ENCODE peak calls at places on chromosomes 12 and 14, in four cellular contexts. I, R, C and O are unnamed samples.

GRCh38 chr12:52206309-52207040 is 14.7 kb upstream of the KRT80 start:
- DNase-seq in C (no peak), R (no peak), I (no peak), O (no peak)

GRCh38 chr14:73244541-73244940 is 7.2 kb downstream of the PAPLN start:
- DNase-seq in C (no peak), I (no peak), R (no peak), O (no peak)

GRCh38 chr12:55702861-55703260 is 4.8 kb downstream of the ITGA7 start:
- DNase-seq in I (no peak), R (no peak), C (no peak), O (no peak)

GRCh38 chr12:23482571-23482970 is 466.9 kb downstream of the SOX5 start:
- DNase-seq in C (no peak), I (no peak), R (no peak), O (no peak)

GRCh38 chr14:61608245-61609142 is 86.8 kb upstream of the HIF1A start:
- DNase-seq in I (no peak), C (no peak), R (no peak), O (peak; percentile 71)

GRCh38 chr14:72024043-72024407 is 91.8 kb downstream of the RGS6 start:
- DNase-seq in I (peak; percentile 27), R (peak; percentile 58), C (peak; percentile 40), O (peak; percentile 24)

GRCh38 chr14:56342419-56342901 is 224.2 kb downstream of the PELI2 start:
- DNase-seq in C (no peak), I (no peak), R (no peak), O (no peak)

GRCh38 chr14:61551419-61551818 is 143.9 kb upstream of the HIF1A start:
- DNase-seq in R (no peak), I (no peak), C (no peak), O (no peak)

GRCh38 chr14:64563696-64564095 is 13.9 kb downstream of the PPP1R36 start:
- DNase-seq in C (no peak), R (no peak), I (no peak), O (no peak)

GRCh38 chr12:54300732-54301427 is at the start of gene NFE2:
- DNase-seq in I (peak; percentile 66), C (peak; percentile 59), R (peak; percentile 97), O (peak; percentile 58)

GRCh38 chr12:120739031-120739762 is 13.6 kb downstream of the ACADS start:
- DNase-seq in C (no peak), I (no peak), R (peak; percentile 60), O (no peak)

GRCh38 chr12:120736404-120737331 is 11.0 kb downstream of the ACADS start:
- DNase-seq in R (no peak), I (no peak), C (no peak), O (no peak)

GRCh38 chr12:120739821-120740613 is 14.4 kb downstream of the ACADS start:
- DNase-seq in R (no peak), C (no peak), I (no peak), O (no peak)

GRCh38 chr12:120738252-120739030 is 12.8 kb downstream of the ACADS start:
- DNase-seq in I (no peak), R (no peak), C (no peak), O (no peak)

DNA sequence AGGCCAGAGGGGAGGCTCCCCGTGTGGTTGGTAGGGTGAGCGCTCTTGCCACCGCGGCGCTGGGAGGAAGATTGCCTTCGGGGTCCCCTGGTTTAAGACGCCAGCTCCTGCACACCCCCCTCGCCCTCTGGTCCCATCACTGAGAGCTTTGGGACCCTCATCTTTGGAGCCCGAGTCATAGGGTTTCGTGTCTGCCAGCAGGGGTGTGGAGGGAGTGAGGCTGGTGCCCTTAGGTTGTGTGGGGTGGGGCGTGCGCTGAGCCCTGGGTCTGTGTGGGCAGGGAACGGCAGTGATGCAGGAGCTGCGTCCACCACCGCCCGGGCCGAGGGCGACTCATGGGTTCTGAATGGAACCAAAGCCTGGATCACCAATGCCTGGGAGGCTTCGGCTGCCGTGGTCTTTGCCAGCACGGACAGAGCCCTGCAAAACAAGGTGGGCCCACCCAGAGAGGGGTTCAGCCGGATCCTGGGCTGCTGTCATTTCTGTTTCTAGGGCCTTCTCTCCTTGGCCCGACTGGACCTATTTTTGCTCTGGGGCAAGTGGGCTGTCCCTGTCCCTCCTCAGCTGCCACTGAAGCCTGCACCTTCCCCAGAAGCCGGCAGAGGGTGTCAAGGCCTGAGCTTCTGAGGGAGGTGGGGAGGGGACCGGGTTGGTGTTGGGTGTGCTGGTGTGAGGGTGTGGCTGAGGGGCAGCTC is 12.1 kb downstream of the ACADS start:
- DNase-seq in I (no peak), C (no peak), R (no peak), O (no peak)
- TF ChIP-seq CTCF in I (no peak), C (no peak), R (no peak), O (peak; percentile 34)

GRCh38 chr12:124734224-124734788 is 129.4 kb downstream of the SCARB1 start:
- DNase-seq in C (no peak), R (peak; percentile 97), I (no peak), O (peak; percentile 91)

GRCh38 chr12:124738636-124739467 is 124.8 kb downstream of the SCARB1 start:
- DNase-seq in R (no peak), I (peak; percentile 73), C (no peak), O (peak; percentile 92)

GRCh38 chr12:124737772-124738635 is 125.7 kb downstream of the SCARB1 start:
- DNase-seq in C (no peak), R (no peak), I (no peak), O (no peak)

GRCh38 chr12:124736115-124737039 is 127.3 kb downstream of the SCARB1 start:
- DNase-seq in R (peak; percentile 57), C (no peak), I (no peak), O (no peak)

GRCh38 chr12:124737040-124737419 is 126.6 kb downstream of the SCARB1 start:
- DNase-seq in C (no peak), I (no peak), R (no peak), O (no peak)
- TF ChIP-seq POLR2A in C (no peak), I (no peak), R (no peak), O (no peak)

GRCh38 chr14:50260072-50260471 is 28.7 kb upstream of the SOS2 start:
- DNase-seq in I (no peak), C (no peak), R (no peak), O (no peak)

GRCh38 chr14:50263321-50263720 is 31.9 kb upstream of the SOS2 start:
- DNase-seq in R (no peak), I (no peak), C (no peak), O (no peak)

GRCh38 chr14:50262865-50263264 is 31.5 kb upstream of the SOS2 start:
- DNase-seq in R (no peak), C (no peak), I (no peak), O (no peak)

GRCh38 chr14:50257728-50258127 is 26.4 kb upstream of the SOS2 start:
- DNase-seq in I (no peak), C (no peak), R (no peak), O (no peak)

DNA sequence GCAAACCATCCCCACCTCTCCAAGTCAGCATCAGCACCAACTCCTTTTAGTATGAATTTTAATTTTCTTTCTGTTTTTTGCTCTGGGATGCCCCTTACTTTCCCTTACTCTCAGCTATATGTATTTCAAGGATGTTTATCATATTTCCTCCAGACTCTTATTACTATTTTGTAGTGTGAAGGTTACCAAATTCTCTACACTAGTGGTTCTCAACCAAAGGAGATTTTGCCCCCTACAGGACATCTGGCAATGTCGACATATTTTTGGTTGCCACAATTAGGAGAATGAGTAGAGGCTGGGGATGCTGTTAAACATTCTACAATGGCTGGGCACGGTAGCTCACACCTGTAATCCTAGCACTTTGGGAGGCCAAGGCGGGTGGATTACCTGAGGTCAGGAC is 29.1 kb upstream of the SOS2 start:
- DNase-seq in R (peak; percentile 61), I (no peak), C (no peak), O (peak; percentile 23)
- TF ChIP-seq CTCF in R (peak; percentile 50), I (no peak), C (no peak), O (peak; percentile 61)

GRCh38 chr12:64392221-64392620 is 1.7 kb upstream of the C12orf56 start:
- DNase-seq in I (no peak), C (no peak), R (peak; percentile 59), O (no peak)

GRCh38 chr12:64387201-64387816 is 3.2 kb downstream of the C12orf56 start:
- DNase-seq in C (no peak), R (no peak), I (no peak), O (no peak)

GRCh38 chr12:64389154-64389553 is 1.4 kb downstream of the C12orf56 start:
- DNase-seq in C (no peak), I (no peak), R (no peak), O (no peak)

GRCh38 chr12:64385468-64385867 is 5.1 kb downstream of the C12orf56 start:
- DNase-seq in I (no peak), R (no peak), C (no peak), O (no peak)

DNA sequence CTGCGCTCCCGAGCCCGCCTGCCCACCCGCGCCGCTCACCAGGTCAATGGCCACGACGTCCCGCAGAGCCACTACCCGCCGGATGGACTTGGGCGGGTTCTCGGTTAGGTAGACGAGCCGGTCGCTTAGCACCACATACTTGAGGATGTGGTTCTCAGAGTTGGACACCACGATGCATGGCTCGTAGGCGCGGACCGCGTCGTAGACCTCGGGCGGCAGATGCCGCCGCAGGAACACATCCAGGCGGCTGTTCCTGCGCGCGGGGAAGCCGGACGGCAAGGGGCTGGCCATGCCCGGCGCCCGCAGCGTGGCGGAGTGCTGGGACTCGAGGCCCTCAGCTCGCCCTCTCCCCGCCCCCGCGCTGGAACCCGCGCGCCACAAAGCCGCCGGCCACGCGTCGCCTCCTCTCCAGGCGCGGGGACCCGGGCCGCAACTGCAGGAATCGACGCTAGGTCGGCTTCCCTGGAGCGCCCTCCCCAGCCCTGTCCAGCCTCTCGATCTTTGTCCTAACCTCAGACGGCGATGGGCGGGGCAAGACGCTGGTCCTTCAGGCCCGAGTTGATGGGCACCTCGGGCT is at the start of gene C12orf56:
- DNase-seq in R (no peak), I (no peak), C (no peak), O (no peak)
- TF ChIP-seq POLR2A in R (no peak), I (no peak), C (no peak), O (no peak)

DNA sequence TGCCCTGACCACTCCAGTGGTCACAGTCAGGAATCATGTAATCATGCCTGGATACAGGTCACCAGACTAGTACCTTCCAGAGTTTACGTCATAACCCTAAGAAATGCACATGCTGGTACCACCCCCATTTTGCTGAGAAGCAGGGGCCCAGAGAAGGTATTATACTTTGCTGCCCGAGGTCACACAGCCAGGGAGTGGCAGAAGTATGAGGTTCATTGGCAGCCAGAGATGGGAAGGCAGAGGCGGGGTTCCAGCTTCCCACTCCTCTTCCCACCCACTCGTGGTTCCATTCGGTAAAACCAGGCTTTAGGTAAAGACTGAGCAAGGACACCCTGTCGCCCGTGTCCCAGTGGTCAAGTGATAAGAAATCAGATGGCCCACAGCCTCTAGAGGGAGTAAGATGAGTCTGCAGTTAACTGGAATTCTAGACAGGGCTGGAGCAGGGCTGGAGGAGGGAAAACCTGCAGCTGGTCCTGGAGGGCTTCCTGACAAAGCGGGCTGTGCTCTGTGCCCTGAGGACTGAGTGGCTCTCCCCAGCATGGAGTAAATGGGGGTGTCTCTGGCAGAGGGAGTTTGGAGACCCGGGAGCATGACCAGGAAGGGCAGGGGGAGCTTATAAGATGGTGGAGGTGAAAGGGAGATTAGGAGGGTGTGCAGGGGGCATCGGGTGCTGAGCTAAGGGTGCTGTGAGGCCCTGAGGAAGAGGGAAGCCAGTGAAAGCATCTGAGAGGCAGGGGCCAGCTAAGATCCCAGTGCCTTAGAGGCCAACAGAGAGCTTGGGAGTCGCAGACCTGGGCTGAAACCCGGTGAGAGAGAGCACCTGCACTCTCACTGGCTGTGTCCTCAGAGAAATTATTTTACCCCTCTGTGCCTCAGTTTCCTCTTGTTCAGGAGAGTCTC is 5.7 kb downstream of the FAM222A start:
- DNase-seq in I (no peak), C (no peak), R (no peak), O (peak; percentile 66)
- TF ChIP-seq CTCF in I (no peak), C (no peak), R (peak; percentile 13), O (peak; percentile 74)